ENCODE peak calls at places on chromosomes 3 and 15, in six cellular contexts. N, D, T, L, P and A are unnamed samples.

GRCh38 chr15:58724471-58724870 is 25.0 kb downstream of the ADAM10 start:
- DNase-seq in N (no peak), D (no peak), T (no peak), L (peak; percentile 82), P (no peak), A (no peak)

GRCh38 chr15:93030430-93031102 is 58.4 kb downstream of the RGMA start:
- DNase-seq in N (no peak), D (peak; percentile 68), T (peak; percentile 81), L (peak; percentile 50), P (peak; percentile 33), A (peak; percentile 67)

GRCh38 chr3:136280961-136281360 is 30.8 kb downstream of the PCCB start:
- DNase-seq in N (no peak), D (no peak), T (no peak), L (no peak), P (no peak), A (no peak)

GRCh38 chr3:175121225-175121624 is 262.1 kb downstream of the NAALADL2 start:
- DNase-seq in N (no peak), D (no peak), T (no peak), L (no peak), P (no peak), A (no peak)

GRCh38 chr3:125322166-125322565 is 53.0 kb downstream of the ZNF148 start:
- DNase-seq in N (no peak), D (no peak), T (no peak), L (peak; percentile 43), P (no peak), A (no peak)

GRCh38 chr3:179149239-179149887 is 1.2 kb downstream of the PIK3CA start:
- DNase-seq in N (no peak), D (no peak), T (no peak), L (peak; percentile 54), P (peak; percentile 12), A (no peak)

GRCh38 chr3:12440927-12441326 is 43.4 kb upstream of the TSEN2 start:
- DNase-seq in N (no peak), D (peak; percentile 75), T (peak; percentile 67), L (peak; percentile 30), P (no peak), A (peak; percentile 37)

GRCh38 chr3:8445861-8446260 is 55.8 kb upstream of the LMCD1 start:
- DNase-seq in N (no peak), D (no peak), T (no peak), L (peak; percentile 99), P (no peak), A (no peak)

GRCh38 chr3:69671082-69671952 is 67.9 kb upstream of the MITF start:
- DNase-seq in N (no peak), D (peak; percentile 24), T (peak; percentile 61), L (peak; percentile 37), P (no peak), A (peak; percentile 26)

GRCh38 chr3:193452338-193452737 is 73.8 kb upstream of the ATP13A5 start:
- DNase-seq in N (no peak), D (no peak), T (no peak), L (no peak), P (no peak), A (no peak)

GRCh38 chr3:171407746-171408145 is 52.5 kb downstream of the TNIK start:
- DNase-seq in N (no peak), D (no peak), T (no peak), L (peak; percentile 92), P (no peak), A (no peak)

GRCh38 chr15:99163271-99164062 is 58.6 kb downstream of the SYNM start:
- DNase-seq in N (no peak), D (no peak), T (no peak), L (peak; percentile 51), P (no peak), A (no peak)

GRCh38 chr15:44811347-44811746 is 75.0 kb downstream of the TRIM69 start:
- DNase-seq in N (no peak), D (no peak), T (no peak), L (no peak), P (no peak), A (no peak)

GRCh38 chr3:194397757-194398312 is 1.2 kb downstream of the GP5 start:
- DNase-seq in N (no peak), D (no peak), T (no peak), L (no peak), P (no peak), A (no peak)

GRCh38 chr3:153295906-153296305 is 133.9 kb downstream of the RAP2B start:
- DNase-seq in N (no peak), D (no peak), T (no peak), L (peak; percentile 77), P (no peak), A (no peak)

GRCh38 chr3:121330586-121330985 is 215.2 kb downstream of the POLQ start:
- DNase-seq in N (no peak), D (no peak), T (no peak), L (no peak), P (no peak), A (no peak)

GRCh38 chr15:68765602-68766368 is 54.9 kb downstream of the ANP32A start:
- DNase-seq in N (no peak), D (no peak), T (no peak), L (no peak), P (no peak), A (no peak)

GRCh38 chr15:68682330-68682729 is 103.5 kb downstream of the CORO2B start:
- DNase-seq in N (no peak), D (no peak), T (peak; percentile 2), L (peak; percentile 6), P (no peak), A (no peak)

GRCh38 chr15:60745469-60745971 is 266.6 kb upstream of the ICE2 start:
- DNase-seq in N (no peak), D (peak; percentile 66), T (peak; percentile 74), L (peak; percentile 74), P (no peak), A (no peak)

GRCh38 chr15:83654379-83655236 is 685 bp downstream of the ADAMTSL3 start:
- DNase-seq in N (no peak), D (peak; percentile 70), T (peak; percentile 64), L (no peak), P (no peak), A (peak; percentile 53)

GRCh38 chr15:48467801-48468200 is 136.6 kb downstream of the DUT start:
- DNase-seq in N (no peak), D (no peak), T (no peak), L (no peak), P (no peak), A (no peak)